ENCODE peak calls at places on chromosomes 7 and 10, in four cellular contexts. G is stomach; Z is stimulated activated naive CD8-positive, alpha-beta T cell treated with anti-CD3 and anti-CD28 coated beads, Interleukin-15, amount 100 ng/mL, for 72 hours; L is WTC11. S is an unnamed sample.

GRCh38 chr10:987635-987905 is 664 bp upstream of the GTPBP4 start:
- DNase-seq in L (peak; percentile 29), Z (no peak), G (peak; percentile 51), S (no peak)

GRCh38 chr7:37284805-37285211 is 163.9 kb downstream of the ELMO1 start:
- DNase-seq in L (peak; percentile 80), Z (peak; percentile 24), G (no peak), S (peak; percentile 62)

GRCh38 chr7:98418636-98419315 is 17.9 kb upstream of the BAIAP2L1 start:
- DNase-seq in L (no peak), Z (peak; percentile 11), G (peak; percentile 84), S (peak; percentile 78)

GRCh38 chr7:92768501-92769360 is 67.6 kb downstream of the CDK6 start:
- DNase-seq in G (no peak), L (no peak), Z (peak; percentile 47), S (no peak)

GRCh38 chr7:151851160-151851751 is 25.7 kb downstream of the PRKAG2 start:
- DNase-seq in G (peak; percentile 80), L (peak; percentile 4), Z (peak; percentile 51), S (no peak)

GRCh38 chr7:117014099-117014656 is 60.9 kb downstream of the ST7 start:
- DNase-seq in G (no peak), L (no peak), Z (no peak), S (no peak)

GRCh38 chr7:101390901-101391301 is 28.2 kb downstream of the COL26A1 start:
- DNase-seq in Z (peak; percentile 67), G (no peak), L (peak; percentile 56), S (peak; percentile 23)

GRCh38 chr7:21108182-21108581 is 319.7 kb upstream of the SP4 start:
- DNase-seq in Z (no peak), G (peak; percentile 58), L (no peak), S (peak; percentile 85)

GRCh38 chr10:59622320-59622901 is 87.2 kb downstream of the SLC16A9 start:
- DNase-seq in L (peak; percentile 54), Z (peak; percentile 25), G (peak; percentile 48), S (peak; percentile 42)

GRCh38 chr7:7673240-7673550 is 32.6 kb downstream of the UMAD1 start:
- DNase-seq in G (no peak), L (no peak), Z (no peak), S (no peak)

GRCh38 chr10:63494951-63495350 is 26.2 kb upstream of the REEP3 start:
- DNase-seq in Z (no peak), L (no peak), G (no peak), S (no peak)

S was measured in transverse colon.